ENCODE peak calls at places on chromosomes 13 and 19, in nine cellular contexts. One of them, this sample, is unnamed.

GRCh38 chr19:1468274-1469199 is 10.5 kb downstream of the C19orf25 start:
- DNase-seq in H7: peak; percentile 90
- DNase-seq in adipocyte: no peak
- DNase-seq in suprapubic skin: no peak
- DNase-seq in cardiac muscle cell: peak; percentile 56
- DNase-seq in CD8-positive, alpha-beta T cell: no peak
- DNase-seq in SJSA1: no peak
- DNase-seq in tibial nerve: no peak
- DNase-seq in left ventricle myocardium inferior: no peak
- DNase-seq in this sample: no peak

GRCh38 chr19:53086949-53087348 is 16.3 kb downstream of the ZNF160 start:
- DNase-seq in SJSA1: no peak
- DNase-seq in tibial nerve: no peak
- DNase-seq in cardiac muscle cell: no peak
- DNase-seq in adipocyte: peak; percentile 26
- DNase-seq in suprapubic skin: no peak
- DNase-seq in CD8-positive, alpha-beta T cell: no peak
- DNase-seq in left ventricle myocardium inferior: peak; percentile 66
- DNase-seq in H7: no peak
- DNase-seq in this sample: no peak

GRCh38 chr13:48891586-48891985 is 84.1 kb upstream of the FNDC3A start:
- DNase-seq in suprapubic skin: no peak
- DNase-seq in adipocyte: peak; percentile 38
- DNase-seq in left ventricle myocardium inferior: no peak
- DNase-seq in cardiac muscle cell: no peak
- DNase-seq in H7: no peak
- DNase-seq in tibial nerve: no peak
- DNase-seq in SJSA1: peak; percentile 45
- DNase-seq in CD8-positive, alpha-beta T cell: no peak
- DNase-seq in this sample: no peak

GRCh38 chr19:41529484-41530183 is 46.3 kb upstream of the CEACAM21 start:
- DNase-seq in CD8-positive, alpha-beta T cell: no peak
- DNase-seq in adipocyte: no peak
- DNase-seq in H7: no peak
- DNase-seq in suprapubic skin: no peak
- DNase-seq in cardiac muscle cell: no peak
- DNase-seq in SJSA1: no peak
- DNase-seq in left ventricle myocardium inferior: no peak
- DNase-seq in tibial nerve: no peak
- DNase-seq in this sample: no peak

GRCh38 chr13:102039264-102039663 is 362.6 kb downstream of the FGF14 start:
- DNase-seq in CD8-positive, alpha-beta T cell: no peak
- DNase-seq in H7: no peak
- DNase-seq in suprapubic skin: no peak
- DNase-seq in tibial nerve: no peak
- DNase-seq in left ventricle myocardium inferior: peak; percentile 21
- DNase-seq in adipocyte: no peak
- DNase-seq in SJSA1: no peak
- DNase-seq in cardiac muscle cell: no peak
- DNase-seq in this sample: no peak

GRCh38 chr13:98576215-98576945 is 527 bp downstream of the STK24 start:
- DNase-seq in left ventricle myocardium inferior: peak; percentile 62
- DNase-seq in suprapubic skin: peak; percentile 76
- DNase-seq in adipocyte: peak; percentile 73
- DNase-seq in tibial nerve: peak; percentile 36
- DNase-seq in H7: peak; percentile 78
- DNase-seq in CD8-positive, alpha-beta T cell: no peak
- DNase-seq in cardiac muscle cell: peak; percentile 60
- DNase-seq in SJSA1: peak; percentile 64
- DNase-seq in this sample: peak; percentile 57

GRCh38 chr13:113768018-113768905 is 9.2 kb downstream of the TMEM255B start:
- DNase-seq in left ventricle myocardium inferior: no peak
- DNase-seq in tibial nerve: no peak
- DNase-seq in suprapubic skin: no peak
- DNase-seq in SJSA1: peak; percentile 64
- DNase-seq in CD8-positive, alpha-beta T cell: no peak
- DNase-seq in cardiac muscle cell: no peak
- DNase-seq in H7: no peak
- DNase-seq in adipocyte: no peak
- DNase-seq in this sample: no peak

GRCh38 chr13:113856716-113857065 is 7.2 kb downstream of the GAS6 start:
- DNase-seq in suprapubic skin: peak; percentile 61
- DNase-seq in adipocyte: peak; percentile 61
- DNase-seq in cardiac muscle cell: no peak
- DNase-seq in H7: peak; percentile 51
- DNase-seq in tibial nerve: no peak
- DNase-seq in left ventricle myocardium inferior: no peak
- DNase-seq in SJSA1: peak; percentile 45
- DNase-seq in CD8-positive, alpha-beta T cell: no peak
- DNase-seq in this sample: no peak

GRCh38 chr19:30314056-30314804 is 58.0 kb upstream of the ZNF536 start:
- DNase-seq in suprapubic skin: no peak
- DNase-seq in CD8-positive, alpha-beta T cell: no peak
- DNase-seq in H7: no peak
- DNase-seq in adipocyte: no peak
- DNase-seq in tibial nerve: no peak
- DNase-seq in cardiac muscle cell: no peak
- DNase-seq in SJSA1: no peak
- DNase-seq in left ventricle myocardium inferior: no peak
- DNase-seq in this sample: no peak

GRCh38 chr13:45341799-45342584 is 1.0 kb upstream of the TPT1 start:
- DNase-seq in CD8-positive, alpha-beta T cell: no peak
- DNase-seq in tibial nerve: peak; percentile 45
- DNase-seq in left ventricle myocardium inferior: peak; percentile 31
- DNase-seq in SJSA1: no peak
- DNase-seq in adipocyte: peak; percentile 72
- DNase-seq in suprapubic skin: peak; percentile 84
- DNase-seq in cardiac muscle cell: peak; percentile 42
- DNase-seq in H7: no peak
- DNase-seq in this sample: peak; percentile 58

GRCh38 chr19:32677657-32678056 is 2.0 kb downstream of the RGS9BP start:
- DNase-seq in H7: peak; percentile 80
- DNase-seq in cardiac muscle cell: peak; percentile 29
- DNase-seq in suprapubic skin: no peak
- DNase-seq in adipocyte: no peak
- DNase-seq in SJSA1: no peak
- DNase-seq in CD8-positive, alpha-beta T cell: no peak
- DNase-seq in tibial nerve: no peak
- DNase-seq in left ventricle myocardium inferior: no peak
- DNase-seq in this sample: no peak

GRCh38 chr19:19464339-19465098 is 50.8 kb downstream of the TSSK6 start:
- DNase-seq in SJSA1: no peak
- DNase-seq in H7: peak; percentile 85
- DNase-seq in CD8-positive, alpha-beta T cell: no peak
- DNase-seq in cardiac muscle cell: peak; percentile 76
- DNase-seq in left ventricle myocardium inferior: no peak
- DNase-seq in adipocyte: peak; percentile 36
- DNase-seq in tibial nerve: no peak
- DNase-seq in suprapubic skin: no peak
- DNase-seq in this sample: no peak

GRCh38 chr13:73598021-73598712 is 536.0 kb downstream of the KLF12 start:
- DNase-seq in H7: no peak
- DNase-seq in cardiac muscle cell: no peak
- DNase-seq in suprapubic skin: no peak
- DNase-seq in left ventricle myocardium inferior: no peak
- DNase-seq in tibial nerve: no peak
- DNase-seq in SJSA1: no peak
- DNase-seq in adipocyte: peak; percentile 54
- DNase-seq in CD8-positive, alpha-beta T cell: no peak
- DNase-seq in this sample: no peak

GRCh38 chr19:30391554-30392551 is 19.7 kb downstream of the ZNF536 start:
- DNase-seq in CD8-positive, alpha-beta T cell: no peak
- DNase-seq in tibial nerve: no peak
- DNase-seq in SJSA1: peak; percentile 97
- DNase-seq in adipocyte: no peak
- DNase-seq in left ventricle myocardium inferior: no peak
- DNase-seq in H7: peak; percentile 64
- DNase-seq in suprapubic skin: no peak
- DNase-seq in cardiac muscle cell: no peak
- DNase-seq in this sample: no peak

GRCh38 chr13:28492527-28493367 is 2.2 kb downstream of the FLT1 start:
- DNase-seq in suprapubic skin: no peak
- DNase-seq in cardiac muscle cell: peak; percentile 38
- DNase-seq in left ventricle myocardium inferior: no peak
- DNase-seq in SJSA1: no peak
- DNase-seq in tibial nerve: no peak
- DNase-seq in adipocyte: peak; percentile 45
- DNase-seq in CD8-positive, alpha-beta T cell: no peak
- DNase-seq in H7: peak; percentile 18
- DNase-seq in this sample: no peak

GRCh38 chr19:44814517-44814916 is 5.6 kb downstream of the BCAM start:
- DNase-seq in SJSA1: no peak
- DNase-seq in left ventricle myocardium inferior: no peak
- DNase-seq in tibial nerve: no peak
- DNase-seq in cardiac muscle cell: no peak
- DNase-seq in CD8-positive, alpha-beta T cell: no peak
- DNase-seq in H7: no peak
- DNase-seq in suprapubic skin: no peak
- DNase-seq in adipocyte: no peak
- DNase-seq in this sample: no peak

GRCh38 chr19:49890349-49891311 is 6.1 kb downstream of the IL4I1 start:
- DNase-seq in cardiac muscle cell: peak; percentile 64
- DNase-seq in CD8-positive, alpha-beta T cell: peak; percentile 45
- DNase-seq in SJSA1: no peak
- DNase-seq in suprapubic skin: peak; percentile 76
- DNase-seq in adipocyte: peak; percentile 39
- DNase-seq in left ventricle myocardium inferior: no peak
- DNase-seq in H7: peak; percentile 99
- DNase-seq in tibial nerve: no peak
- DNase-seq in this sample: no peak
- H3K4me3 ChIP-seq in cardiac muscle cell: peak overlapping the region; percentile 13
- H3K4me3 ChIP-seq in CD8-positive, alpha-beta T cell: peak overlapping the region; percentile 63
- H3K4me3 ChIP-seq in SJSA1: no peak overlapping the region
- H3K4me3 ChIP-seq in suprapubic skin: peak overlapping the region; percentile 49
- H3K4me3 ChIP-seq in adipocyte: no peak overlapping the region
- H3K4me3 ChIP-seq in left ventricle myocardium inferior: peak overlapping the region; percentile 60
- H3K4me3 ChIP-seq in H7: peak overlapping the region; percentile 53
- H3K4me3 ChIP-seq in tibial nerve: peak overlapping the region; percentile 41
- H3K4me3 ChIP-seq in this sample: no peak overlapping the region

GRCh38 chr19:49109569-49110233 is 4.5 kb upstream of the LIN7B start:
- DNase-seq in adipocyte: no peak
- DNase-seq in cardiac muscle cell: no peak
- DNase-seq in tibial nerve: no peak
- DNase-seq in left ventricle myocardium inferior: no peak
- DNase-seq in suprapubic skin: no peak
- DNase-seq in SJSA1: no peak
- DNase-seq in CD8-positive, alpha-beta T cell: no peak
- DNase-seq in H7: no peak
- DNase-seq in this sample: no peak
- H3K36me3 ChIP-seq in adipocyte: peaks cover 51% of the 10 kb centered on the region
- H3K36me3 ChIP-seq in cardiac muscle cell: peaks cover 34% of the 10 kb centered on the region
- H3K36me3 ChIP-seq in tibial nerve: peaks cover 14% of the 10 kb centered on the region
- H3K36me3 ChIP-seq in left ventricle myocardium inferior: peaks cover 44% of the 10 kb centered on the region
- H3K36me3 ChIP-seq in suprapubic skin: peaks cover 45% of the 10 kb centered on the region
- H3K36me3 ChIP-seq in SJSA1: peaks cover 55% of the 10 kb centered on the region
- H3K36me3 ChIP-seq in CD8-positive, alpha-beta T cell: peaks cover 19% of the 10 kb centered on the region
- H3K36me3 ChIP-seq in H7: peaks cover 21% of the 10 kb centered on the region
- H3K36me3 ChIP-seq in this sample: peaks cover 13% of the 10 kb centered on the region

GRCh38 chr19:36747750-36748149 is 24.9 kb downstream of the ZNF850 start:
- DNase-seq in suprapubic skin: no peak
- DNase-seq in tibial nerve: no peak
- DNase-seq in cardiac muscle cell: no peak
- DNase-seq in CD8-positive, alpha-beta T cell: no peak
- DNase-seq in left ventricle myocardium inferior: no peak
- DNase-seq in adipocyte: no peak
- DNase-seq in H7: no peak
- DNase-seq in SJSA1: no peak
- DNase-seq in this sample: no peak

GRCh38 chr19:36748431-36749275 is 24.0 kb downstream of the ZNF850 start:
- DNase-seq in adipocyte: no peak
- DNase-seq in cardiac muscle cell: no peak
- DNase-seq in SJSA1: no peak
- DNase-seq in H7: no peak
- DNase-seq in CD8-positive, alpha-beta T cell: no peak
- DNase-seq in left ventricle myocardium inferior: no peak
- DNase-seq in suprapubic skin: no peak
- DNase-seq in tibial nerve: no peak
- DNase-seq in this sample: no peak

GRCh38 chr19:36745870-36746269 is 26.7 kb downstream of the ZNF850 start:
- DNase-seq in suprapubic skin: no peak
- DNase-seq in CD8-positive, alpha-beta T cell: no peak
- DNase-seq in cardiac muscle cell: no peak
- DNase-seq in tibial nerve: no peak
- DNase-seq in SJSA1: no peak
- DNase-seq in adipocyte: no peak
- DNase-seq in left ventricle myocardium inferior: no peak
- DNase-seq in H7: no peak
- DNase-seq in this sample: no peak

DNA sequence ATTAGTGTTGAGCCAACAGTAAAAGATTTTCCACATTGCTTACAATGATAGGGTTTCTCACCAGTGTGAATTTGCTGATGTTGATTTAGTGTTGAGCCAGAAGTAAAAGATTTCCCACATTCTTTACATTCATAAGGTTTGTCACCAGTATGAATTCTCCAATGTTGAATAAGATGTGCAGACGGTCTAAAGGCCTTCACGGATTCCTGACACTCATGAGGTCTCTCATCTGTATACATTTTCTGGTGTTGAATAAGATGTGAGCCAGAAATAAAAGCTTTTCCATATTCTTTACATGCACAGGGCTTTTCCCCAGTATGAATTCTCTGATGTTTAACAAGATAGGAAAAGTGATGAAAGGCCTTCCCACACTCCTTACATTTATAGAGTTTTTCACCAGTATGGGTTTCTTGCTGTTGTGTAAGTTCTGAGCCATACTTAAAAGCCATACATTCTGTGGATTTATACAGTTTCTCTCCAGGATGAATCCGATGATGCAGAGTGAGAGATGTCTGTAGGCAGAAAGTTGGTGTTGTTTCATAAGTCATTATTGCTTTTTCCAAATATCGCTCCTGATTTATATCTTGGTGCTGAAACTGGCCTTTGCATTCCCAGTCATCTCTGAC is 22.4 kb downstream of the ZNF850 start:
- DNase-seq in H7: no peak
- DNase-seq in CD8-positive, alpha-beta T cell: no peak
- DNase-seq in suprapubic skin: no peak
- DNase-seq in left ventricle myocardium inferior: no peak
- DNase-seq in SJSA1: no peak
- DNase-seq in tibial nerve: no peak
- DNase-seq in adipocyte: no peak
- DNase-seq in cardiac muscle cell: no peak
- DNase-seq in this sample: no peak
- H3K4me3 ChIP-seq in H7: no peak overlapping the region
- H3K4me3 ChIP-seq in CD8-positive, alpha-beta T cell: peak overlapping the region; percentile 8
- H3K4me3 ChIP-seq in suprapubic skin: no peak overlapping the region
- H3K4me3 ChIP-seq in left ventricle myocardium inferior: no peak overlapping the region
- H3K4me3 ChIP-seq in SJSA1: no peak overlapping the region
- H3K4me3 ChIP-seq in tibial nerve: no peak overlapping the region
- H3K4me3 ChIP-seq in adipocyte: peak overlapping the region; percentile 73
- H3K4me3 ChIP-seq in cardiac muscle cell: no peak overlapping the region
- H3K4me3 ChIP-seq in this sample: no peak overlapping the region

DNA sequence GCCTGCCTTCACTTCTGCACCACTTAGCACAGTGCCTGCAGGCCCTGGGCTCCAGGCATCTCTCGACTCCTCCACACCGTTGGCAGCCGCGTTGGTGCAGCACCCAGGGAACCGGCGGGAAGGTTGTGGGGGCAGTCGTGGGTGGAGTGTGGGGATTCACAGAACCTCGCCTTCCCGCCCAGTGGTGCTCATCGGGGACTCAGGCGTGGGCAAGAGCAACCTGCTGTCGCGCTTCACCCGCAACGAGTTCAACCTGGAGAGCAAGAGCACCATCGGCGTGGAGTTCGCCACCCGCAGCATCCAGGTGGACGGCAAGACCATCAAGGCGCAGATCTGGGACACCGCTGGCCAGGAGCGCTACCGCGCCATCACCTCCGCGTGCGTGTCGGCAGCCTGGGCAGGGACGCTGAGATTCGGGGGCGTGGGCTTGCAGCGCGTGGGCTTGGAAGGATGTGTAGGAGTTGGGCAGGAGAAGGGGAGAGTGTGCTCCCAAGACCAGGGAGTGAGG is 9.6 kb downstream of the RAB11B start:
- DNase-seq in cardiac muscle cell: no peak
- DNase-seq in SJSA1: peak; percentile 46
- DNase-seq in adipocyte: no peak
- DNase-seq in suprapubic skin: no peak
- DNase-seq in left ventricle myocardium inferior: no peak
- DNase-seq in tibial nerve: no peak
- DNase-seq in CD8-positive, alpha-beta T cell: no peak
- DNase-seq in H7: no peak
- DNase-seq in this sample: no peak
- H3K36me3 ChIP-seq in cardiac muscle cell: peaks cover 14% of the 10 kb centered on the region
- H3K36me3 ChIP-seq in SJSA1: peaks cover 55% of the 10 kb centered on the region
- H3K36me3 ChIP-seq in adipocyte: peaks cover 29% of the 10 kb centered on the region
- H3K36me3 ChIP-seq in suprapubic skin: peaks cover 55% of the 10 kb centered on the region
- H3K36me3 ChIP-seq in left ventricle myocardium inferior: peaks cover 50% of the 10 kb centered on the region
- H3K36me3 ChIP-seq in tibial nerve: no peaks in the 10 kb centered on the region
- H3K36me3 ChIP-seq in CD8-positive, alpha-beta T cell: peaks cover 10% of the 10 kb centered on the region
- H3K36me3 ChIP-seq in H7: peaks cover 2% of the 10 kb centered on the region
- H3K36me3 ChIP-seq in this sample: peaks cover 38% of the 10 kb centered on the region